ENCODE peak calls at places on chromosome 11, in five cellular contexts. G, J, N, I and P are unnamed samples.

GRCh38 chr11:120780239-120780638 is 243.7 kb upstream of the TBCEL start:
- DNase-seq in J (no peak), N (no peak), G (no peak), I (no peak), P (no peak)

GRCh38 chr11:108562746-108563581 is 30.6 kb downstream of the EXPH5 start:
- DNase-seq in I (no peak), J (no peak), G (no peak), N (no peak), P (no peak)

GRCh38 chr11:69205125-69205928 is 49.6 kb downstream of the SMIM38 start:
- DNase-seq in N (no peak), G (no peak), J (no peak), I (no peak), P (no peak)

GRCh38 chr11:57379732-57380131 is 1.2 kb downstream of the PRG3 start:
- DNase-seq in J (no peak), G (no peak), I (peak), N (no peak), P (no peak)

GRCh38 chr11:103055174-103055890 is 36.6 kb downstream of the DCUN1D5 start:
- DNase-seq in G (no peak), N (no peak), I (peak), J (peak), P (no peak)

GRCh38 chr11:13577881-13578280 is 82.1 kb upstream of the PTH start:
- DNase-seq in I (no peak), J (no peak), N (no peak), G (no peak), P (no peak)

GRCh38 chr11:125062196-125062930 is 742 bp upstream of the SLC37A2 start:
- DNase-seq in N (no peak), J (no peak), G (no peak), I (no peak), P (no peak)

GRCh38 chr11:62137881-62138629 is 14.2 kb downstream of the INCENP start:
- DNase-seq in I (no peak), N (peak), J (no peak), G (no peak), P (no peak)

GRCh38 chr11:110531056-110531756 is 101.5 kb downstream of the FDX1 start:
- DNase-seq in N (no peak), I (no peak), G (no peak), J (no peak), P (no peak)

GRCh38 chr11:78373689-78374088 is 43.9 kb downstream of the GAB2 start:
- DNase-seq in J (no peak), I (no peak), G (no peak), N (no peak), P (no peak)

GRCh38 chr11:109696191-109696897 is 274.4 kb downstream of the C11orf87 start:
- DNase-seq in N (no peak), I (peak), G (no peak), J (no peak), P (no peak)

GRCh38 chr11:95829580-95830259 is 39.4 kb downstream of the CEP57 start:
- DNase-seq in I (peak), N (no peak), G (no peak), J (no peak), P (no peak)

GRCh38 chr11:74543991-74544390 is 48.4 kb upstream of the POLD3 start:
- DNase-seq in N (no peak), G (no peak), J (no peak), I (no peak), P (no peak)

GRCh38 chr11:125950178-125950490 is 4.3 kb downstream of the VSIG10L2 start:
- DNase-seq in I (no peak), N (no peak), J (no peak), G (no peak), P (no peak)

GRCh38 chr11:612201-612960 is 3.4 kb downstream of the IRF7 start:
- DNase-seq in G (no peak), J (no peak), I (peak), N (no peak), P (no peak)

GRCh38 chr11:69563946-69564780 is 76.8 kb upstream of the CCND1 start:
- DNase-seq in J (no peak), N (no peak), G (no peak), I (no peak), P (no peak)

GRCh38 chr11:76781861-76782500 is 1.2 kb upstream of the TSKU start:
- DNase-seq in J (no peak), G (no peak), N (no peak), I (no peak), P (no peak)